ENCODE peak calls at places on chromosomes 3 and 15, in nine cellular contexts. T is CD8-positive, alpha-beta T cell; Q is psoas muscle; N is colonic mucosa; J is foreskin fibroblast; F is AG09319; Z is lung; P is endothelial cell; E is nephron progenitor cell. Y is an unnamed sample.

GRCh38 chr3:119034256-119035013 is at the start of gene IGSF11:
- DNase-seq in T (peak), Q (peak), N (peak), J (peak), F (no peak), Z (peak), P (peak), E (peak), Y (peak)

GRCh38 chr15:70236306-70237103 is 138.8 kb upstream of the TLE3 start:
- DNase-seq in T (no peak), Q (no peak), N (no peak), J (peak), F (no peak), Z (no peak), P (no peak), E (no peak), Y (no peak)

GRCh38 chr3:53534996-53535395 is 40.6 kb downstream of the CACNA1D start:
- DNase-seq in T (no peak), Q (no peak), N (no peak), J (no peak), F (no peak), Z (no peak), P (no peak), E (peak), Y (no peak)

GRCh38 chr15:83200162-83200561 is 7.5 kb downstream of the HDGFL3 start:
- DNase-seq in T (no peak), Q (no peak), N (no peak), J (peak), F (no peak), Z (no peak), P (no peak), E (no peak), Y (no peak)

GRCh38 chr15:100205549-100206295 is 136.1 kb downstream of the ADAMTS17 start:
- DNase-seq in T (no peak), Q (no peak), N (peak), J (no peak), F (no peak), Z (no peak), P (no peak), E (no peak), Y (no peak)

GRCh38 chr15:56052389-56053045 is 59.1 kb upstream of the NEDD4 start:
- DNase-seq in T (no peak), Q (no peak), N (no peak), J (peak), F (peak), Z (no peak), P (no peak), E (no peak), Y (no peak)

GRCh38 chr15:63362196-63362595 is 19.4 kb downstream of the CA12 start:
- DNase-seq in T (no peak), Q (no peak), N (peak), J (no peak), F (no peak), Z (no peak), P (no peak), E (peak), Y (no peak)

GRCh38 chr3:25594007-25594502 is 70.7 kb downstream of the TOP2B start:
- DNase-seq in T (no peak), Q (no peak), N (no peak), J (peak), F (peak), Z (no peak), P (peak), E (no peak), Y (no peak)

GRCh38 chr3:146326875-146327543 is 76.1 kb upstream of the PLSCR4 start:
- DNase-seq in T (no peak), Q (no peak), N (peak), J (peak), F (peak), Z (no peak), P (no peak), E (no peak), Y (no peak)

GRCh38 chr15:59245583-59245982 is 38.9 kb downstream of the LDHAL6B start:
- DNase-seq in T (no peak), Q (no peak), N (no peak), J (no peak), F (no peak), Z (no peak), P (no peak), E (no peak), Y (no peak)

GRCh38 chr15:59250249-59250648 is 43.6 kb downstream of the LDHAL6B start:
- DNase-seq in T (no peak), Q (no peak), N (peak), J (no peak), F (no peak), Z (no peak), P (no peak), E (no peak), Y (no peak)

GRCh38 chr15:59249816-59250215 is 43.2 kb downstream of the LDHAL6B start:
- DNase-seq in T (no peak), Q (no peak), N (no peak), J (no peak), F (no peak), Z (no peak), P (no peak), E (no peak), Y (no peak)

GRCh38 chr15:59244337-59244736 is 37.7 kb downstream of the LDHAL6B start:
- DNase-seq in T (no peak), Q (no peak), N (no peak), J (no peak), F (no peak), Z (no peak), P (no peak), E (no peak), Y (no peak)

DNA sequence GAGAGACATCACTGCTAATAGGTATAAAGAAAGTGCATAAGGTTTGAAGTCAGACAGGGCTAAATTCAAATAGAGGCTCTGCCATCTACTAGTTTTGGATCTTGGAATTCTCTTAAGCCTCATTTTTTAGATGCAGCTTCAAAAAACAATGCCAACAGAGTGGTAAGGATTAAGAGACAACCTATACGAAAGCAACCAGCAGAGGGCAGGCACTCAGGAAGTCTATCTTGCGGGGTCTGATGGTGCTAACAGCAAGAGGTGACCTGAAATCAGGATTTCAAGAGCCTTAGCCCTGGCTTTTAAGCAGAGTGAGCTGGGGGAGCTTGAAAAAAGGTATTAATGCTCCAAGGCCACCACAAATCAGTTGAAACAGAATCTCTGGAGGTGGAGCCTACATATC is 40.7 kb downstream of the LDHAL6B start:
- DNase-seq in T (peak), Q (no peak), N (peak), J (peak), F (peak), Z (peak), P (peak), E (peak), Y (peak)
- TF ChIP-seq CTCF in T (peak), Q (peak), N (peak), J (peak), F (peak), Z (no peak), P (peak), E (peak), Y (peak)

GRCh38 chr3:72738752-72739520 is 109.3 kb downstream of the SHQ1 start:
- DNase-seq in T (peak), Q (peak), N (peak), J (peak), F (no peak), Z (peak), P (peak), E (peak), Y (peak)
- TF ChIP-seq CTCF in T (no peak), Q (no peak), N (no peak), J (no peak), F (no peak), Z (no peak), P (no peak), E (no peak), Y (no peak)

GRCh38 chr3:159502986-159503385 is 485.6 kb upstream of the IL12A start:
- DNase-seq in T (no peak), Q (no peak), N (no peak), J (no peak), F (no peak), Z (no peak), P (no peak), E (no peak), Y (no peak)
- TF ChIP-seq CTCF in T (no peak), Q (no peak), N (no peak), J (no peak), F (no peak), Z (no peak), P (no peak), E (no peak), Y (no peak)

DNA sequence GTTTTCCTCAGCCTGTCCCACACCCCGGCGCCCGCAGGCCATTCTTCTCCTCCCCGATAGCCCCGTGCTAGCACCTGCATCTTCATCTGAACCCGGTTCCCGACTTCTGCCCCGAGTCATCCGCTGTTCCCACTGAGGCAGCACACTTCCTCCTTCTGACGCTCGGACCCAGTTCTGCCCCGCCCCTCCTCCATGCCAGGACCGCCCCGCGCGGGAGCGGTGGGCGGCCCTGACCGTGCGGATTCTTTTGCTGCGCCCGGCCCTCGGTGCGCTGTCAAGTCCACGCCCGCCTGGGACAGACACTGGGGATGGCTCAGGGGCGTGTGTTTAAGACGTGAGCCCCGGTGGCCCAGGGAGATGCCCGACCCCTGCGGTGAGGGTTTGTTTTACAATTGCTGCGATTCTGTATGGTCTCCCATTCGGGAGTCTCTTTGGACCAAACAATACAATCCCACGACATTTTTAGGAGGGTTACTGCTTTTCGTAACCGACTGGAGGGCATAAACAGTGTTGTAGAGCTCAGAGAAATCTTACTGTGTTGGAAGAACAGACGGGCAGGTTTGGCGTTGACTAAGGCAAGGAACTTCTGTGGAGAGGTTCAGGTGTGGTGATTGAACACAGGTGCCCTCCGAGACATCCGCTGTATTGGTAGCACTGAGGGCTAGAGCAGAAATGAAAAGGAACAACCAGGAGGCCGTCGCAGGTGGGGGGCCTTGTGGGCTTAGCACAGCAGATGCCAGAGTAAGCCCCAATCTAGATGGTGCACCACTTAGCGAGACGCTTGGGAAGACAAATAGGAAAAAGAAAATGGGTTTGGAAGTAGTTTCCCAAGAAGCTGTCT is 716 bp downstream of the PTPN23 start:
- DNase-seq in T (peak), Q (peak), N (peak), J (peak), F (peak), Z (peak), P (peak), E (peak), Y (peak)
- TF ChIP-seq CTCF in T (no peak), Q (no peak), N (no peak), J (no peak), F (no peak), Z (no peak), P (no peak), E (no peak), Y (no peak)

GRCh38 chr15:28935316-28935715 is 49.5 kb downstream of the APBA2 start:
- DNase-seq in T (peak), Q (no peak), N (no peak), J (peak), F (no peak), Z (no peak), P (peak), E (peak), Y (no peak)
- TF ChIP-seq CTCF in T (peak), Q (no peak), N (no peak), J (no peak), F (no peak), Z (no peak), P (peak), E (peak), Y (peak)

DNA sequence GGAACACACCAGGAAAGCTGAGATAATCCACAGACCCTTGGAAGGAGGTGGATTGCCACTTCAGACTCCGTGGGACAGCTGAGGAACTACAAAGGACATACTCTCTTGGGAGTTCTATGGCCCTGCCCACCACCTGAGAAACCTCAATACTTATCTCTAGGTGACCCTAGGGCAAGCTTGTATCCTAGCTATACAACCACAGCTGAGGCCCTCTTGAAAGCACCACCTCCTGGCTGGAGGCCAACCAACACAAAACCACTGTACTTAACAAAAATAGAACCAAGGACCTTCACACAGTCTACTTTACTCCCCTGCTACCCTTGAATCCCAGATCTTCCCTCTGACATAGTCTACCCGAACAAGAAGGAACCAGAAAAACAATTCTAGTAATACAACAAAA is 60.7 kb upstream of the TRIM42 start:
- DNase-seq in T (no peak), Q (no peak), N (no peak), J (no peak), F (no peak), Z (no peak), P (no peak), E (no peak), Y (no peak)
- TF ChIP-seq CTCF in T (no peak), Q (no peak), N (no peak), J (no peak), F (no peak), Z (no peak), P (no peak), E (no peak), Y (no peak)

GRCh38 chr3:143037867-143038266 is 36.5 kb downstream of the U2SURP start:
- DNase-seq in T (no peak), Q (no peak), N (no peak), J (no peak), F (no peak), Z (no peak), P (no peak), E (no peak), Y (no peak)
- TF ChIP-seq CTCF in T (no peak), Q (peak), N (no peak), J (peak), F (no peak), Z (no peak), P (peak), E (peak), Y (no peak)

GRCh38 chr15:48855501-48856440 is 22.2 kb upstream of the EID1 start:
- DNase-seq in T (no peak), Q (no peak), N (peak), J (peak), F (no peak), Z (no peak), P (peak), E (peak), Y (no peak)
- TF ChIP-seq CTCF in T (no peak), Q (peak), N (peak), J (peak), F (peak), Z (peak), P (peak), E (peak), Y (peak)

GRCh38 chr3:37198547-37198946 is 24.2 kb upstream of the LRRFIP2 start:
- DNase-seq in T (no peak), Q (no peak), N (no peak), J (no peak), F (no peak), Z (no peak), P (no peak), E (no peak), Y (no peak)

GRCh38 chr3:37204314-37204713 is 29.9 kb upstream of the LRRFIP2 start:
- DNase-seq in T (no peak), Q (no peak), N (no peak), J (no peak), F (no peak), Z (no peak), P (no peak), E (no peak), Y (no peak)

GRCh38 chr3:37198996-37199395 is 24.6 kb upstream of the LRRFIP2 start:
- DNase-seq in T (no peak), Q (no peak), N (no peak), J (peak), F (no peak), Z (no peak), P (no peak), E (no peak), Y (no peak)

GRCh38 chr3:37200141-37200540 is 25.8 kb upstream of the LRRFIP2 start:
- DNase-seq in T (no peak), Q (no peak), N (no peak), J (no peak), F (no peak), Z (no peak), P (no peak), E (no peak), Y (no peak)

DNA sequence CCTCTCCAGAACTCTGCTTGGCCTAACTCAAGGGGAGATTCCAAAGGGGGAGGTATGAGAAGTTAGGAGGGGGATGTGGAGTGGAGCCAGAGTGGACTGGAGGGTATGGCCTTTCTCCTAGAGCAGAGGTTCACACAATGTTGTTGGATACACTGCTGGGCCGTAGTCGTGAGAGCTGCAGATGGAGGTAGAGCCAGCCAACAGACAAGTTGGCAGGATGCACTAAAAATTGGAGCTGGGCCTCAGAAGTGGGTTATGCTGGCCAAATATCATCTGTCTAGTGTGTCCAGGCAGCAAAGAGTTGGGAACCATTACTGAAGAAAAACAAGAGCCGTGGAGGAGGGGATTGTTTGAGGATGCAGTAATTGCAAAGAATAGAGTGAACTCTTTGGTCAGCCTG is 27.7 kb upstream of the LRRFIP2 start:
- DNase-seq in T (no peak), Q (no peak), N (no peak), J (no peak), F (no peak), Z (no peak), P (no peak), E (no peak), Y (no peak)
- TF ChIP-seq CTCF in T (no peak), Q (no peak), N (no peak), J (no peak), F (no peak), Z (no peak), P (no peak), E (no peak), Y (no peak)

Y was measured in progenitor cell of endocrine pancreas.